ENCODE peak calls at places on chromosomes 12 and 14, in eight cellular contexts. X, V, J, F, Y, B, D and L are unnamed samples.

GRCh38 chr14:88519907-88520306 is 34.9 kb downstream of the PTPN21 start:
- DNase-seq in F (no peak), D (no peak), V (no peak), X (no peak), J (no peak), B (no peak), Y (no peak), L (no peak)

GRCh38 chr12:4274396-4274959 is 916 bp downstream of the CCND2 start:
- DNase-seq in V (no peak), J (no peak), D (no peak), B (no peak), F (no peak), X (no peak), Y (no peak), L (peak; percentile 46)

GRCh38 chr12:43816168-43816567 is 10.1 kb upstream of the TWF1 start:
- DNase-seq in F (no peak), V (no peak), X (no peak), J (no peak), B (no peak), D (no peak), Y (no peak), L (no peak)

GRCh38 chr12:131054345-131055092 is 100.8 kb downstream of the ADGRD1 start:
- DNase-seq in B (peak; percentile 30), J (no peak), V (no peak), D (no peak), X (no peak), Y (no peak), F (no peak), L (no peak)

GRCh38 chr12:8581098-8581784 is 31.4 kb downstream of the AICDA start:
- DNase-seq in X (no peak), F (no peak), B (no peak), D (no peak), V (no peak), Y (no peak), J (no peak), L (no peak)

GRCh38 chr12:27221625-27222387 is 22.3 kb upstream of the STK38L start:
- DNase-seq in J (no peak), V (no peak), F (no peak), X (no peak), Y (no peak), D (no peak), B (no peak), L (no peak)

GRCh38 chr14:85991156-85991555 is 461.2 kb downstream of the FLRT2 start:
- DNase-seq in D (no peak), J (no peak), V (no peak), B (no peak), F (no peak), X (no peak), Y (no peak), L (no peak)

GRCh38 chr14:76877871-76878270 is 51.7 kb downstream of the LRRC74A start:
- DNase-seq in X (no peak), B (no peak), V (no peak), J (no peak), Y (no peak), F (no peak), D (no peak), L (no peak)

GRCh38 chr14:77663289-77663688 is 44.5 kb downstream of the ALKBH1 start:
- DNase-seq in F (no peak), X (no peak), V (no peak), Y (no peak), B (no peak), J (no peak), D (no peak), L (no peak)

GRCh38 chr14:81033841-81034240 is 78.4 kb downstream of the TSHR start:
- DNase-seq in D (no peak), J (no peak), V (no peak), X (no peak), B (no peak), Y (no peak), F (no peak), L (no peak)

GRCh38 chr12:80709811-80710726 is 2.6 kb downstream of the MYF6 start:
- DNase-seq in X (no peak), V (no peak), J (no peak), B (no peak), Y (no peak), D (no peak), F (no peak), L (peak; percentile 19)

GRCh38 chr12:101891462-101891971 is 14.1 kb downstream of the DRAM1 start:
- DNase-seq in X (no peak), B (no peak), J (peak; percentile 3), V (no peak), F (no peak), Y (no peak), D (no peak), L (peak; percentile 52)

GRCh38 chr12:50928392-50928791 is 24.0 kb upstream of the HIGD1C start:
- DNase-seq in F (no peak), V (no peak), B (no peak), X (no peak), D (no peak), Y (no peak), J (no peak), L (no peak)

GRCh38 chr14:58297412-58297761 is 968 bp upstream of the ARID4A start:
- DNase-seq in Y (no peak), J (no peak), F (no peak), B (no peak), V (no peak), D (no peak), X (no peak), L (no peak)

GRCh38 chr12:129659927-129660326 is 243.9 kb downstream of the TMEM132D start:
- DNase-seq in V (no peak), X (no peak), J (no peak), B (no peak), D (no peak), Y (no peak), F (no peak), L (peak; percentile 91)

GRCh38 chr14:39229601-39230110 is 4.1 kb upstream of the MIA2 start:
- DNase-seq in Y (no peak), D (no peak), B (no peak), F (no peak), V (no peak), X (no peak), J (no peak), L (no peak)

GRCh38 chr12:70249903-70250302 is 6.7 kb downstream of the CNOT2 start:
- DNase-seq in V (no peak), B (no peak), J (no peak), X (no peak), F (no peak), Y (no peak), D (no peak), L (no peak)

GRCh38 chr12:112131686-112132085 is 6.3 kb downstream of the TRAFD1 start:
- DNase-seq in B (no peak), V (no peak), J (no peak), D (no peak), F (no peak), X (no peak), Y (no peak), L (no peak)

GRCh38 chr14:105316968-105317498 is 2.5 kb downstream of the PACS2 start:
- DNase-seq in J (peak; percentile 37), X (no peak), D (no peak), V (no peak), B (no peak), Y (no peak), F (no peak), L (no peak)

GRCh38 chr14:63795532-63795931 is 57.3 kb upstream of the SYNE2 start:
- DNase-seq in V (no peak), F (no peak), B (no peak), X (no peak), Y (no peak), D (no peak), J (no peak), L (no peak)